ENCODE peak calls at places on chromosomes 1 and 21, in five cellular contexts. F, Y, I, X and R are unnamed samples.

GRCh38 chr1:160548183-160548582 is 25.1 kb upstream of the SLAMF6 start:
- DNase-seq in F (no peak), I (no peak), X (no peak), Y (no peak), R (peak)

GRCh38 chr21:19998450-19998849 is 999.8 kb upstream of the NCAM2 start:
- DNase-seq in X (no peak), I (no peak), Y (no peak), F (no peak), R (no peak)

GRCh38 chr1:58925247-58925646 is 141.4 kb upstream of the JUN start:
- DNase-seq in X (no peak), Y (no peak), F (no peak), I (no peak), R (no peak)

GRCh38 chr1:66981679-66982078 is 56.9 kb downstream of the MIER1 start:
- DNase-seq in Y (peak), F (no peak), I (peak), X (peak), R (no peak)

GRCh38 chr1:186155594-186155993 is 219.5 kb downstream of the TPR start:
- DNase-seq in X (no peak), Y (peak), F (peak), I (peak), R (no peak)

GRCh38 chr1:43586136-43586726 is 55.5 kb downstream of the PTPRF start:
- DNase-seq in I (peak), Y (no peak), F (no peak), X (no peak), R (no peak)

GRCh38 chr21:17554619-17555472 is 42.0 kb downstream of the CXADR start:
- DNase-seq in F (no peak), I (no peak), X (no peak), Y (peak), R (no peak)

GRCh38 chr1:119840745-119841144 is 29.5 kb upstream of the REG4 start:
- DNase-seq in I (no peak), X (no peak), F (no peak), Y (no peak), R (no peak)

GRCh38 chr1:84366786-84367185 is 31.5 kb upstream of the DNASE2B start:
- DNase-seq in F (no peak), X (no peak), Y (peak), I (no peak), R (no peak)

DNA sequence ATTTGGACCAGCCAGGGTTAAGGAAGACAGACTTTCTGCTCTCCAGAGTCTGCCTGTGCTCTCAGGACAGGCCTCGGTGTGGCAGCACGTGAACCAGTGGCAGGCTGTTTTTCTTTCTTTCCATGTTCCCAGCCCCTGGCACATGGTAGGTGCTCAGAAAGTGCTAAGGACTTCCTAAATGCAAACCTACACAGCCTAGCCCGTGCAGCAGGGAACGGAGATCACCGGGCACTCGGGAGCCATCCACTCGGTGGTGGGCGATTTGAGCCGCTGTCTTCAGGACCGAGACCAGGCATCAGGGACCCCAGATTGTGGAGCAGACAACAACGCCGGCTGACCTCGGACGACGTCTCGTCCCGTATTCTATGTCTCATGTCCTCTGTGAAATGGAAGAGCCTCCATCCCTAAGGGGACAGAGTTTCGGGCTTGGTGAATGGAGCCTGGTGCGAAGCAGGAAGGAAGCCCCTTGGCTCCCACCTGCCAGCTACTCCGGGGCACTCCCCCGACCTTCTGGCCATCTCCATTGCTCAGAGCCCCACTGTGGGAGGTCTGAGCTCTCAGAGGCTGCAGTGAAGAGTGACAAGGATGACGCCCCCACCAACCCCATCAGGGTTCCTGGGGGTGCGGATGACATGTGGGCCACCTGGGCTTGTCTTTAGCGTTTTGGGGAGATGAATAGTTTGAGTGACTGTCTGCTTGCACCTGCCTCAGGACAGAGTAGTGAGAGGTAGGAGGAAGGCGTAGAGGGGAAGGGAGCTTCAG is 43.0 kb upstream of the LBR start:
- DNase-seq in X (peak), Y (no peak), I (no peak), F (no peak), R (no peak)
- H3K4me3 ChIP-seq in X (no peak), Y (no peak), I (no peak), F (no peak), R (no peak)

GRCh38 chr1:29172415-29172814 is 9.3 kb downstream of the SRSF4 start:
- DNase-seq in I (no peak), X (no peak), Y (no peak), F (no peak), R (no peak)
- H3K4me3 ChIP-seq in I (no peak), X (no peak), Y (no peak), F (no peak), R (no peak)

GRCh38 chr1:32716312-32717126 is 13.9 kb upstream of the SYNC start:
- DNase-seq in Y (peak), F (peak), I (peak), X (peak), R (peak)
- H3K4me3 ChIP-seq in Y (no peak), F (no peak), I (no peak), X (no peak), R (no peak)

DNA sequence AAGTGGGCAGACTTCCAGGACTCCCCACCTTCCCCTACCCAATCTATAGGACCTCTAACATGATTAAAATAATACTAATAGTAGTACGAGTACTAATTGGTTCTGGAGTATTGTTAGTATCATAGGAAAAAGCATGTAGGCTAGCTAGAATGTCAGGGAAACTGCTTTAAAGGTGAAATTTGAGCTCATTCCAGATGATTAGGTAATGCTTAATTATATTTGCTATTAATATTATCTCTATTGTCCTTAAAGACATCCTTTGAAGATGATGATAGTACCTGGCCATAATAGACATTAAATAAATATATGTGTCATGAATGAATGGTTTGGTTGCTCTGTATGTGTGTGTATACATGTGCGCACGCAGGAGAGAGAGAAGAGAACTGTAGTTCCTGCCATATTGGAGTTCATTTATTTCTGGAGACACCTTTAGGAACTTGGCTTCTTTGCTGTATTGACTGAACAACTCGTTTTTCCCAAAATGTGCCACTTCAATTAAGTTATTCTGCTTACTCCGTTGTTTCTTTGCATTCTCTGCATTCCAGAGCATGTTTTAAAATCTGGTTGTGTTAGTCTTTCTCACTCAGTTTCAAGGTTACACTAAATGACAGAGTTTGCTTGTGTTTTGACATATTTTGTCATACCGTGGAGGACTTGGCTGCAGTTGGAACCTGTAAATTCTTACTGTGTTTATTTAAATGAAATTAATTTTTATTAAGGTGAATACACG is 117.1 kb downstream of the OSBPL9 start:
- DNase-seq in Y (no peak), I (no peak), F (no peak), X (no peak), R (no peak)
- H3K4me3 ChIP-seq in Y (no peak), I (no peak), F (no peak), X (no peak), R (no peak)

GRCh38 chr1:18881642-18882431 is 20.5 kb downstream of the ALDH4A1 start:
- DNase-seq in X (no peak), Y (no peak), F (no peak), I (peak), R (no peak)

GRCh38 chr1:18879791-18880309 is 20.4 kb upstream of the TAS1R2 start:
- DNase-seq in F (no peak), Y (no peak), I (no peak), X (no peak), R (no peak)

GRCh38 chr1:18881164-18881563 is 21.2 kb downstream of the ALDH4A1 start:
- DNase-seq in F (no peak), I (no peak), Y (no peak), X (no peak), R (no peak)

GRCh38 chr1:18879221-18879790 is 19.8 kb upstream of the TAS1R2 start:
- DNase-seq in I (no peak), X (no peak), F (no peak), Y (no peak), R (no peak)

GRCh38 chr1:18880585-18880984 is 21.1 kb upstream of the TAS1R2 start:
- DNase-seq in I (no peak), Y (no peak), F (no peak), X (no peak), R (no peak)
- H3K4me3 ChIP-seq in I (no peak), Y (no peak), F (no peak), X (no peak), R (no peak)

GRCh38 chr1:109427171-109427467 is 871 bp upstream of the PSMA5 start:
- DNase-seq in Y (peak), X (no peak), F (no peak), I (no peak), R (no peak)

GRCh38 chr1:109426278-109427170 is at the start of gene PSMA5:
- DNase-seq in Y (peak), X (peak), I (peak), F (peak), R (peak)

GRCh38 chr1:109425391-109425790 is 857 bp downstream of the PSMA5 start:
- DNase-seq in Y (peak), I (peak), F (no peak), X (no peak), R (peak)

GRCh38 chr1:109425902-109426277 is 358 bp downstream of the PSMA5 start:
- DNase-seq in F (peak), X (no peak), Y (peak), I (no peak), R (peak)

GRCh38 chr1:109423498-109423897 is 2.8 kb downstream of the PSMA5 start:
- DNase-seq in X (no peak), I (no peak), F (no peak), Y (no peak), R (no peak)
- H3K4me3 ChIP-seq in X (no peak), I (no peak), F (no peak), Y (no peak), R (no peak)

GRCh38 chr1:39160703-39161102 is 43.8 kb upstream of the MACF1 start:
- DNase-seq in F (no peak), I (no peak), Y (no peak), X (no peak), R (no peak)
- H3K4me3 ChIP-seq in F (no peak), I (no peak), Y (no peak), X (no peak), R (no peak)

GRCh38 chr1:41362357-41362721 is 1.1 kb downstream of the FOXO6 start:
- DNase-seq in X (no peak), F (no peak), I (no peak), Y (no peak), R (no peak)
- H3K4me3 ChIP-seq in X (peak), F (no peak), I (no peak), Y (no peak), R (no peak)